ENCODE peak calls at places on chromosomes 2 and 18, in six cellular contexts. K, X, A, D, G and N are unnamed samples.

GRCh38 chr2:216109962-216110614 is 940 bp downstream of the XRCC5 start:
- DNase-seq in K (no peak), X (peak; percentile 14), A (no peak), D (peak; percentile 44), G (peak; percentile 28), N (peak; percentile 44)

GRCh38 chr18:12088731-12089375 is 4.8 kb upstream of the ANKRD62 start:
- DNase-seq in K (no peak), X (no peak), A (no peak), D (no peak), G (no peak), N (no peak)

GRCh38 chr18:76378526-76379215 is 116.4 kb downstream of the ZNF516 start:
- DNase-seq in K (no peak), X (no peak), A (no peak), D (no peak), G (no peak), N (no peak)

GRCh38 chr18:5879479-5879882 is 15.8 kb downstream of the TMEM200C start:
- DNase-seq in K (no peak), X (no peak), A (no peak), D (peak; percentile 58), G (peak; percentile 45), N (peak; percentile 32)

GRCh38 chr2:144645055-144645778 is 125.3 kb upstream of the ZEB2 start:
- DNase-seq in K (no peak), X (no peak), A (no peak), D (no peak), G (no peak), N (no peak)

GRCh38 chr2:10215393-10215935 is 87.2 kb upstream of the HPCAL1 start:
- DNase-seq in K (no peak), X (no peak), A (no peak), D (peak; percentile 47), G (no peak), N (no peak)

GRCh38 chr2:134228493-134228903 is 25.4 kb upstream of the MGAT5 start:
- DNase-seq in K (no peak), X (no peak), A (no peak), D (peak; percentile 17), G (no peak), N (no peak)

GRCh38 chr2:45380131-45380836 is 230.8 kb downstream of the SRBD1 start:
- DNase-seq in K (no peak), X (no peak), A (no peak), D (peak; percentile 98), G (no peak), N (peak; percentile 68)

GRCh38 chr18:58638446-58638845 is 9.6 kb upstream of the ALPK2 start:
- DNase-seq in K (no peak), X (no peak), A (no peak), D (no peak), G (no peak), N (no peak)

GRCh38 chr2:101752708-101753107 is 55.2 kb downstream of the MAP4K4 start:
- DNase-seq in K (no peak), X (no peak), A (no peak), D (no peak), G (no peak), N (no peak)

GRCh38 chr18:48152549-48152948 is 222.1 kb upstream of the SMAD2 start:
- DNase-seq in K (no peak), X (no peak), A (no peak), D (peak; percentile 67), G (no peak), N (peak; percentile 85)

GRCh38 chr2:232488097-232488711 is 570 bp upstream of the ECEL1 start:
- DNase-seq in K (no peak), X (no peak), A (peak; percentile 7), D (no peak), G (no peak), N (no peak)

GRCh38 chr2:44118257-44118656 is 50.4 kb upstream of the PPM1B start:
- DNase-seq in K (no peak), X (no peak), A (no peak), D (no peak), G (no peak), N (no peak)

GRCh38 chr2:215027775-215028174 is 110.7 kb downstream of the ABCA12 start:
- DNase-seq in K (no peak), X (no peak), A (no peak), D (no peak), G (no peak), N (no peak)

GRCh38 chr2:144052103-144052502 is 467.8 kb downstream of the ZEB2 start:
- DNase-seq in K (no peak), X (no peak), A (no peak), D (no peak), G (no peak), N (no peak)

GRCh38 chr2:228700638-228701037 is 519.2 kb upstream of the SPHKAP start:
- DNase-seq in K (no peak), X (no peak), A (no peak), D (peak; percentile 68), G (no peak), N (peak; percentile 74)

GRCh38 chr2:134202361-134202760 is 51.5 kb upstream of the MGAT5 start:
- DNase-seq in K (no peak), X (no peak), A (no peak), D (no peak), G (no peak), N (no peak)

GRCh38 chr2:184304006-184304405 is 294.3 kb upstream of the ZNF804A start:
- DNase-seq in K (no peak), X (no peak), A (no peak), D (no peak), G (no peak), N (no peak)

GRCh38 chr2:74919827-74920226 is 38.6 kb upstream of the POLE4 start:
- DNase-seq in K (peak; percentile 67), X (peak; percentile 58), A (peak; percentile 60), D (peak; percentile 77), G (peak; percentile 73), N (peak; percentile 21)

GRCh38 chr18:71831039-71831438 is 713.1 kb downstream of the CBLN2 start:
- DNase-seq in K (no peak), X (no peak), A (no peak), D (peak; percentile 86), G (no peak), N (peak; percentile 62)

GRCh38 chr2:31075393-31075792 is 62.8 kb downstream of the GALNT14 start:
- DNase-seq in K (no peak), X (no peak), A (no peak), D (no peak), G (no peak), N (no peak)

GRCh38 chr2:24855703-24856102 is 62.5 kb downstream of the CENPO start:
- DNase-seq in K (no peak), X (no peak), A (peak; percentile 61), D (no peak), G (no peak), N (no peak)

GRCh38 chr2:241350530-241350877 is 5.6 kb upstream of the FARP2 start:
- DNase-seq in K (no peak), X (no peak), A (no peak), D (no peak), G (no peak), N (no peak)

GRCh38 chr2:5798083-5798482 is 105.9 kb downstream of the SOX11 start:
- DNase-seq in K (no peak), X (no peak), A (no peak), D (no peak), G (no peak), N (no peak)

DNA sequence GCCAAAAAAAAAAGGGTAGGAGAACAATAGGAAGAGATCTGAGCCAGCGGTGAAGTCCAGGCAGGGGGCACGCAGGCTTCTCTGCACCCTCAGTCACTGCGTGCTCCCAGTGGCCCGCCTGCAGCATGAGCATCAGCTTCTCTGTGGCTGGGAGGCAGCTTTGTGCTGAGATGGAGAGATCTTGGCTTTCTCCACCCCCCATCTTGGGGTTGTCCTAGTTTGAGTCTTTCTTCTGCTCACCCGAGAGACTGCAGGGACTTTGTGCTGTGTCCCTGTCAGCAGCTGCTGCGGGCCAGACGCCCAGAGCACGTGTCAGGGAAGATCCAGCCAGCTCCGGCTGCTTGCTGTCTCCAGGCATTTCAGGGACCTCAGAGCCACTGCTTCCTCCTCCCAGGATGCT is 20.3 kb downstream of the TRAPPC12 start:
- DNase-seq in K (no peak), X (no peak), A (peak; percentile 76), D (no peak), G (no peak), N (no peak)
- H3K4me3 ChIP-seq in K (no peak overlapping the region), X (no peak overlapping the region), A (peak overlapping the region; percentile 36), D (no peak overlapping the region), G (no peak overlapping the region), N (no peak overlapping the region)

GRCh38 chr2:100140582-100140981 is 1.8 kb downstream of the AFF3 start:
- DNase-seq in K (no peak), X (no peak), A (no peak), D (no peak), G (no peak), N (no peak)
- H3K4me3 ChIP-seq in K (no peak overlapping the region), X (no peak overlapping the region), A (no peak overlapping the region), D (no peak overlapping the region), G (no peak overlapping the region), N (no peak overlapping the region)

GRCh38 chr2:176130917-176131616 is 1.6 kb downstream of the HOXD8 start:
- DNase-seq in K (no peak), X (no peak), A (no peak), D (no peak), G (no peak), N (no peak)
- H3K4me3 ChIP-seq in K (no peak overlapping the region), X (no peak overlapping the region), A (peak overlapping the region; percentile 62), D (peak overlapping the region; percentile 81), G (peak overlapping the region; percentile 35), N (no peak overlapping the region)

DNA sequence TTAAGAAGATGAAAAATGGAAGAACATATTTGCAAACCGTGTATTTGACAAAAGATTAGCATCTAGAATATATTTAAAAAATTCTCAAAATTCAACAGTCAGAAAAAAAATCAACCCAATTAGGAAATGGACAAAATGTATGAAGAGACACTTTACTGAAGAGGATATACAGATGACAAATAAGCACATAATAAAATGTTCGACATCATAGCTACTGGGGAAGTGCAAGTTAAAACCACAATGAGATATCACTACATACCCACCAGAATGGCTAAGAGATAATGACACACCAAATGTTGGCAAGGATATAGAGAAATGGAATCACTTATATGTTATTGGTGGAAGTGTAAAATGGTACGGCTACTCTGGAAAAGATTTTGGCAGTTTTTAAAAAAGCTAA is 11.7 kb upstream of the NUP35 start:
- DNase-seq in K (no peak), X (no peak), A (no peak), D (no peak), G (no peak), N (no peak)
- H3K4me3 ChIP-seq in K (no peak overlapping the region), X (no peak overlapping the region), A (no peak overlapping the region), D (no peak overlapping the region), G (no peak overlapping the region), N (no peak overlapping the region)